ENCODE peak calls at places on chromosomes 5 and 9, in ten cellular contexts. G is WERI-Rb-1, F is left ventricle myocardium inferior, E is Calu3, H is type B pancreatic cell, Q is OCI-LY7, B is ascending aorta, J is lower leg skin, T is hepatocyte, A is upper lobe of left lung. C is an unnamed sample.

GRCh38 chr9:79592736-79593493 is 21.1 kb downstream of the TLE4 start:
- DNase-seq in G (no peak), F (no peak), E (no peak), H (no peak), Q (no peak), B (no peak), J (no peak), T (no peak), A (no peak), C (no peak)

GRCh38 chr9:137449931-137450537 is 8.9 kb upstream of the ENTPD8 start:
- DNase-seq in G (no peak), F (no peak), E (no peak), H (no peak), Q (no peak), B (no peak), J (no peak), T (no peak), A (no peak), C (peak)

GRCh38 chr5:141814064-141814982 is 63.9 kb downstream of the PCDH1 start:
- DNase-seq in G (peak), F (peak), E (peak), H (no peak), Q (peak), B (no peak), J (no peak), T (peak), A (peak), C (no peak)

GRCh38 chr9:94799578-94800264 is 73.2 kb downstream of the AOPEP start:
- DNase-seq in G (no peak), F (no peak), E (peak), H (no peak), Q (no peak), B (peak), J (no peak), T (peak), A (no peak), C (no peak)

GRCh38 chr9:129182122-129182521 is 4.1 kb upstream of the IER5L start:
- DNase-seq in G (no peak), F (no peak), E (no peak), H (no peak), Q (no peak), B (no peak), J (no peak), T (peak), A (no peak), C (no peak)

GRCh38 chr9:88936668-88937067 is 54.6 kb upstream of the S1PR3 start:
- DNase-seq in G (no peak), F (no peak), E (no peak), H (no peak), Q (no peak), B (no peak), J (no peak), T (no peak), A (no peak), C (no peak)

GRCh38 chr5:156584856-156585255 is 257.9 kb downstream of the SGCD start:
- DNase-seq in G (no peak), F (no peak), E (no peak), H (no peak), Q (no peak), B (no peak), J (no peak), T (no peak), A (no peak), C (no peak)

GRCh38 chr5:139863361-139863760 is 67.8 kb downstream of the PSD2 start:
- DNase-seq in G (no peak), F (peak), E (no peak), H (no peak), Q (no peak), B (no peak), J (no peak), T (no peak), A (no peak), C (no peak)

GRCh38 chr9:79685576-79685975 is 113.8 kb downstream of the TLE4 start:
- DNase-seq in G (no peak), F (no peak), E (no peak), H (no peak), Q (no peak), B (no peak), J (no peak), T (no peak), A (no peak), C (no peak)

GRCh38 chr5:14900661-14901461 is 29.3 kb upstream of the ANKH start:
- DNase-seq in G (no peak), F (peak), E (no peak), H (no peak), Q (no peak), B (no peak), J (peak), T (no peak), A (peak), C (no peak)

GRCh38 chr5:33166522-33166921 is 274.2 kb upstream of the TARS1 start:
- DNase-seq in G (no peak), F (no peak), E (no peak), H (no peak), Q (peak), B (no peak), J (no peak), T (no peak), A (no peak), C (no peak)
- TF ChIP-seq CTCF in G (peak), F (no peak), E (no peak), H (no peak), Q (peak), B (no peak), J (no peak), T (no peak), A (no peak), C (no peak)

GRCh38 chr9:136110082-136111061 is 8.3 kb downstream of the TMEM250 start:
- DNase-seq in G (peak), F (no peak), E (no peak), H (no peak), Q (no peak), B (no peak), J (no peak), T (peak), A (no peak), C (no peak)
- TF ChIP-seq CTCF in G (peak), F (peak), E (no peak), H (peak), Q (no peak), B (peak), J (no peak), T (peak), A (peak), C (no peak)

GRCh38 chr9:16866542-16866941 is 3.9 kb downstream of the BNC2 start:
- DNase-seq in G (no peak), F (no peak), E (no peak), H (no peak), Q (no peak), B (no peak), J (no peak), T (no peak), A (no peak), C (no peak)
- TF ChIP-seq CTCF in G (no peak), F (no peak), E (no peak), H (no peak), Q (no peak), B (no peak), J (no peak), T (peak), A (no peak), C (no peak)

DNA sequence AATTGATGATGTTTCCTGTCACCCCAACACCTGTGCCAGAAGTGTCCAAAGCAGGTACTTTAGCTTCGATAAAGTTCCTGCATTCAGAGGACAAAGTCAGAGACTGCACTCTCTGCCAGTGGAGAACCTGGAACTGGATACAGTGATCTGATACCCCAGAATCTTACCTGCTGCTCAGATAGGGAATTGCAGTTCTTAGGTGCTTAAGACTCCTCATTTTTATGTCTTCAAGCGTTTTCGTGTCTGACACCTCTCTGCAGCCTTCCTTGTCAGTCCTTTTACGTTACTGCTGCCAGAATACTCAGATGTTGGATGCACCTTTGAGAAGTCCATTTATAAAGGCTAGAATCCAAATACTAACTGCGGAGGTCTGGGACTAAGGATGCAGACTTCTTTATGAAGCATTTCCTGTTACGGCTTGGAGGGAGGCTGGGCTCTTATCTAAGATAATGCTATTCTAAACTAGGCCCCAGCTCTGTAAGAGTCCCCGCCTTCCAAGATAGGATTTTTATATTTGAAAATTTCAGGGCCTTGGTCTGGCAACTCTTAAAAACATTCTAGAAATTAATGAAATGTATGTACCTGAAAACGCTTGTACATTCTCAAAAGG is 1.9 kb downstream of the ISOC1 start:
- DNase-seq in G (no peak), F (no peak), E (no peak), H (no peak), Q (peak), B (no peak), J (no peak), T (no peak), A (no peak), C (no peak)
- TF ChIP-seq CTCF in G (no peak), F (no peak), E (no peak), H (peak), Q (no peak), B (no peak), J (no peak), T (no peak), A (no peak), C (no peak)

GRCh38 chr9:37921546-37922300 is 17.8 kb upstream of the SLC25A51 start:
- DNase-seq in G (no peak), F (no peak), E (no peak), H (no peak), Q (no peak), B (no peak), J (no peak), T (no peak), A (peak), C (no peak)
- TF ChIP-seq CTCF in G (no peak), F (no peak), E (no peak), H (no peak), Q (no peak), B (no peak), J (no peak), T (peak), A (no peak), C (no peak)

GRCh38 chr9:132166599-132166998 is 4.7 kb downstream of the NTNG2 start:
- DNase-seq in G (peak), F (no peak), E (no peak), H (no peak), Q (peak), B (no peak), J (no peak), T (peak), A (no peak), C (no peak)
- TF ChIP-seq CTCF in G (peak), F (no peak), E (no peak), H (peak), Q (peak), B (no peak), J (no peak), T (peak), A (no peak), C (no peak)

GRCh38 chr5:16665611-16666010 is 48.8 kb upstream of the RETREG1 start:
- DNase-seq in G (no peak), F (no peak), E (no peak), H (no peak), Q (no peak), B (no peak), J (no peak), T (no peak), A (no peak), C (no peak)

GRCh38 chr5:16666140-16666860 is 49.5 kb upstream of the RETREG1 start:
- DNase-seq in G (no peak), F (no peak), E (no peak), H (no peak), Q (no peak), B (no peak), J (no peak), T (no peak), A (no peak), C (no peak)

GRCh38 chr5:16668194-16668593 is 51.4 kb upstream of the RETREG1 start:
- DNase-seq in G (no peak), F (no peak), E (no peak), H (no peak), Q (no peak), B (no peak), J (no peak), T (no peak), A (no peak), C (no peak)

GRCh38 chr5:16664368-16664767 is 47.6 kb upstream of the RETREG1 start:
- DNase-seq in G (no peak), F (no peak), E (no peak), H (no peak), Q (no peak), B (no peak), J (no peak), T (no peak), A (no peak), C (no peak)

DNA sequence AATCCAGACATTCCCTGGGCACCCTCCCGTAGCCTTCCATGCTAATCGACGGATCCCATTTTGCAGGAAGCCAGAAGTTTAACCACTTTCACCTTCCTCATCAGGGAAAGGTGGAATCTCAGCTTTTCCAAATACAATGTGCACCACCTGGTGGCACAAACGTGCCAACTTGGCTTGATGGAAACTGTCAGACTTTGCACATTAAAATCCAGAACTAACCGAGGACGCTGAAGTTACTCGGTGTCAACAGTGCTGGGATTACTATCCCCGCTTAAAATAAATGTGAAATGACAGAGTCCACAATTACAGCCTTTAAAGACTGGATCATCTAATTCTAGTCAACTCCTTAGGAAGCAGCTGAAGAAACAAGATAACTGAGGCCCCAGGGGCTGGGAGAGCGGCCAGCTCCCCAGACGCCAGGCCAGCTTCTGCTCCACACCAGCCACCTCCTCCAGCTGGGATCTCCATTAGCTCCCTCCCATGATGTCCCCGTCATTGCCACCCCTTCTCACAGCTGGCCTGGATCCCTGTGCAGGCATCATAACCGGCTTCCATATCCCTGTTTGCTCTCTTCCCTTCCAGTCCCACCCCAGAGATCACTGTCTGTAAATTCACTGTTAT is 50.2 kb upstream of the RETREG1 start:
- DNase-seq in G (peak), F (peak), E (no peak), H (no peak), Q (no peak), B (no peak), J (no peak), T (no peak), A (no peak), C (no peak)
- TF ChIP-seq CTCF in G (peak), F (peak), E (no peak), H (peak), Q (peak), B (no peak), J (peak), T (peak), A (no peak), C (peak)

GRCh38 chr5:1016036-1016435 is 7.4 kb downstream of the NKD2 start:
- DNase-seq in G (no peak), F (peak), E (no peak), H (no peak), Q (no peak), B (no peak), J (no peak), T (no peak), A (no peak), C (no peak)
- TF ChIP-seq CTCF in G (no peak), F (no peak), E (no peak), H (no peak), Q (no peak), B (no peak), J (no peak), T (no peak), A (no peak), C (no peak)

DNA sequence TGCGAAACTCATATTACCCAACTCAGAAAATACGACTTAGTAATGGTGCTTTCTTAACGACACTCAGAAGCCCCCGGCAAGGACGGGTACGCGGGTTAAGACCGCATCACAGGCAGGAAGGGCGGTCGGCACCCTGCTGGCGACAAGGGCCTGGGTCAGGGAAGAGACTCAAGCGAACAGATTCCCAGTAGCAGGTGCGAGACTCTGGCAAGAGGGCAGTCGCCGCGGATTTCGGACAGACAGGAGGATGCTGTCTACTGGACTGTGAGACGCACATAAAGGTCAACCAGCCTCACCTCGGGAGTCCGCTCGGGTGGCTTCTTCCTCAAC is 398 bp downstream of the RAPGEF6 start:
- DNase-seq in G (peak), F (peak), E (peak), H (no peak), Q (peak), B (peak), J (peak), T (peak), A (peak), C (peak)
- TF ChIP-seq CTCF in G (peak), F (peak), E (no peak), H (no peak), Q (peak), B (peak), J (no peak), T (no peak), A (no peak), C (no peak)

GRCh38 chr9:107637421-107638420 is 148.2 kb upstream of the KLF4 start:
- DNase-seq in G (peak), F (peak), E (peak), H (peak), Q (no peak), B (peak), J (peak), T (peak), A (peak), C (peak)
- TF ChIP-seq CTCF in G (no peak), F (peak), E (no peak), H (peak), Q (no peak), B (peak), J (no peak), T (no peak), A (peak), C (no peak)